ENCODE peak calls at places on chromosome 7, in nine cellular contexts. I is KBM-7; Y is fibroblast of lung; U is DMS79 treated with DMSO at 0.1 percent for 48 hours; B is activated T-cell treated with anti-CD3 and anti-CD28 coated beads, Interleukin-2, amount 50 U/mL, for 4 hours; Q is adrenal gland; R is tibial artery; Z is mucosa of gallbladder; S is cardiac muscle cell. T is an unnamed sample.

GRCh38 chr7:72405389-72405788 is 6.7 kb downstream of the CALN1 start:
- DNase-seq in R (no peak), S (no peak), U (no peak), I (peak), B (no peak), Q (no peak), Z (peak), Y (no peak), T (no peak)

GRCh38 chr7:5869691-5870090 is 10.9 kb upstream of the OCM start:
- DNase-seq in R (no peak), S (no peak), Y (no peak), B (no peak), Z (no peak), Q (no peak), U (no peak), I (no peak), T (no peak)

GRCh38 chr7:71868797-71869196 is 543.3 kb downstream of the CALN1 start:
- DNase-seq in U (no peak), I (peak), Y (peak), S (no peak), Z (no peak), Q (no peak), R (no peak), B (no peak), T (no peak)

GRCh38 chr7:16421333-16422099 is at the start of gene CRPPA:
- DNase-seq in U (no peak), Q (peak), Z (peak), I (peak), R (no peak), S (peak), B (peak), Y (peak), T (no peak)

GRCh38 chr7:135662373-135663114 is at the start of gene STMP1:
- DNase-seq in I (peak), R (peak), B (peak), S (peak), U (peak), Q (peak), Y (peak), Z (peak), T (peak)

GRCh38 chr7:51126813-51127617 is 189.6 kb downstream of the COBL start:
- DNase-seq in I (no peak), S (no peak), Q (no peak), U (no peak), B (no peak), Z (no peak), Y (no peak), R (no peak), T (no peak)

GRCh38 chr7:126040114-126041045 is 1110.8 kb upstream of the POT1 start:
- DNase-seq in Y (no peak), Q (no peak), S (no peak), Z (no peak), U (no peak), R (no peak), B (no peak), I (no peak), T (no peak)

GRCh38 chr7:107924841-107925490 is 34.0 kb downstream of the DLD start:
- DNase-seq in S (no peak), R (no peak), I (peak), Q (no peak), Y (no peak), U (no peak), B (no peak), Z (no peak), T (no peak)

GRCh38 chr7:2388637-2388954 is 14.8 kb upstream of the CHST12 start:
- DNase-seq in Y (no peak), U (no peak), I (no peak), B (no peak), S (no peak), Q (no peak), R (no peak), Z (no peak), T (no peak)

GRCh38 chr7:45711161-45711490 is 137.0 kb downstream of the ADCY1 start:
- DNase-seq in Q (no peak), R (no peak), Z (no peak), Y (no peak), S (no peak), B (no peak), I (no peak), U (no peak), T (no peak)

GRCh38 chr7:32524631-32525030 is 29.3 kb downstream of the AVL9 start:
- DNase-seq in I (no peak), U (no peak), B (no peak), R (no peak), Q (no peak), Z (no peak), Y (no peak), S (no peak), T (no peak)

GRCh38 chr7:137820677-137821420 is 25.9 kb downstream of the DGKI start:
- DNase-seq in S (peak), Y (peak), Z (peak), R (peak), Q (peak), I (no peak), U (peak), B (no peak), T (peak)

GRCh38 chr7:78173192-78173591 is 374.6 kb downstream of the PHTF2 start:
- DNase-seq in R (no peak), I (no peak), Y (no peak), Z (no peak), B (no peak), U (no peak), S (no peak), Q (no peak), T (no peak)

GRCh38 chr7:45402480-45403218 is 171.5 kb upstream of the ADCY1 start:
- DNase-seq in Y (peak), U (no peak), S (no peak), Q (no peak), R (no peak), Z (no peak), I (peak), B (no peak), T (no peak)